ENCODE peak calls at places on chromosomes 5 and 9, in six cellular contexts. One of them, this sample, is unnamed.

GRCh38 chr5:74631088-74631960 is 9.2 kb downstream of the ENC1 start:
- DNase-seq in right atrium auricular region: no peak
- DNase-seq in transverse colon: no peak
- DNase-seq in uterus: no peak
- DNase-seq in tibial nerve: no peak
- DNase-seq in BJ: no peak
- DNase-seq in this sample: peak

GRCh38 chr5:157459715-157460599 is at the start of gene NIPAL4:
- DNase-seq in right atrium auricular region: no peak
- DNase-seq in transverse colon: peak
- DNase-seq in uterus: no peak
- DNase-seq in tibial nerve: no peak
- DNase-seq in BJ: no peak
- DNase-seq in this sample: peak

GRCh38 chr9:37281541-37281940 is 141.0 kb upstream of the GRHPR start:
- DNase-seq in right atrium auricular region: no peak
- DNase-seq in transverse colon: no peak
- DNase-seq in uterus: no peak
- DNase-seq in tibial nerve: no peak
- DNase-seq in BJ: no peak
- DNase-seq in this sample: no peak

GRCh38 chr9:115643948-115644727 is 509.5 kb upstream of the PAPPA start:
- DNase-seq in right atrium auricular region: no peak
- DNase-seq in transverse colon: no peak
- DNase-seq in uterus: no peak
- DNase-seq in tibial nerve: no peak
- DNase-seq in BJ: no peak
- DNase-seq in this sample: no peak

GRCh38 chr9:757246-757881 is 84.1 kb upstream of the DMRT1 start:
- DNase-seq in right atrium auricular region: peak
- DNase-seq in transverse colon: peak
- DNase-seq in uterus: peak
- DNase-seq in tibial nerve: no peak
- DNase-seq in BJ: no peak
- DNase-seq in this sample: no peak

GRCh38 chr9:108662935-108663334 is 192.9 kb downstream of the ACTL7B start:
- DNase-seq in right atrium auricular region: no peak
- DNase-seq in transverse colon: no peak
- DNase-seq in uterus: no peak
- DNase-seq in tibial nerve: no peak
- DNase-seq in BJ: no peak
- DNase-seq in this sample: no peak

GRCh38 chr9:89814340-89815040 is 209.7 kb downstream of the GADD45G start:
- DNase-seq in right atrium auricular region: peak
- DNase-seq in transverse colon: no peak
- DNase-seq in uterus: peak
- DNase-seq in tibial nerve: no peak
- DNase-seq in BJ: no peak
- DNase-seq in this sample: no peak

GRCh38 chr9:76415731-76416130 is 21.5 kb upstream of the RFK start:
- DNase-seq in right atrium auricular region: no peak
- DNase-seq in transverse colon: no peak
- DNase-seq in uterus: no peak
- DNase-seq in tibial nerve: no peak
- DNase-seq in BJ: no peak
- DNase-seq in this sample: no peak

GRCh38 chr9:89999534-90000370 is 394.9 kb downstream of the GADD45G start:
- DNase-seq in right atrium auricular region: peak
- DNase-seq in transverse colon: peak
- DNase-seq in uterus: peak
- DNase-seq in tibial nerve: no peak
- DNase-seq in BJ: peak
- DNase-seq in this sample: no peak

GRCh38 chr9:125428515-125429467 is 167.2 kb downstream of the GAPVD1 start:
- DNase-seq in right atrium auricular region: no peak
- DNase-seq in transverse colon: no peak
- DNase-seq in uterus: no peak
- DNase-seq in tibial nerve: no peak
- DNase-seq in BJ: no peak
- DNase-seq in this sample: no peak

GRCh38 chr9:114893221-114893620 is 37.2 kb downstream of the TNFSF8 start:
- DNase-seq in right atrium auricular region: no peak
- DNase-seq in transverse colon: no peak
- DNase-seq in uterus: no peak
- DNase-seq in tibial nerve: no peak
- DNase-seq in BJ: no peak
- DNase-seq in this sample: no peak

GRCh38 chr5:40958811-40959210 is 49.5 kb downstream of the C7 start:
- DNase-seq in right atrium auricular region: no peak
- DNase-seq in transverse colon: no peak
- DNase-seq in uterus: no peak
- DNase-seq in tibial nerve: no peak
- DNase-seq in BJ: no peak
- DNase-seq in this sample: no peak

GRCh38 chr9:69324549-69325401 is at the start of gene ENTREP1:
- DNase-seq in right atrium auricular region: no peak
- DNase-seq in transverse colon: peak
- DNase-seq in uterus: peak
- DNase-seq in tibial nerve: no peak
- DNase-seq in BJ: no peak
- DNase-seq in this sample: peak

GRCh38 chr5:180026320-180026719 is 45.2 kb downstream of the RNF130 start:
- DNase-seq in right atrium auricular region: no peak
- DNase-seq in transverse colon: no peak
- DNase-seq in uterus: no peak
- DNase-seq in tibial nerve: no peak
- DNase-seq in BJ: no peak
- DNase-seq in this sample: peak

GRCh38 chr5:58060971-58061370 is 398.9 kb downstream of the PLK2 start:
- DNase-seq in right atrium auricular region: no peak
- DNase-seq in transverse colon: no peak
- DNase-seq in uterus: no peak
- DNase-seq in tibial nerve: no peak
- DNase-seq in BJ: no peak
- DNase-seq in this sample: no peak

GRCh38 chr9:25449503-25449902 is 228.7 kb downstream of the TUSC1 start:
- DNase-seq in right atrium auricular region: no peak
- DNase-seq in transverse colon: no peak
- DNase-seq in uterus: no peak
- DNase-seq in tibial nerve: no peak
- DNase-seq in BJ: no peak
- DNase-seq in this sample: no peak

GRCh38 chr5:67095346-67095871 is 101.2 kb downstream of the CD180 start:
- DNase-seq in right atrium auricular region: peak
- DNase-seq in transverse colon: peak
- DNase-seq in uterus: peak
- DNase-seq in tibial nerve: peak
- DNase-seq in BJ: no peak
- DNase-seq in this sample: no peak

GRCh38 chr9:89361816-89362646 is 43.7 kb downstream of the SECISBP2 start:
- DNase-seq in right atrium auricular region: no peak
- DNase-seq in transverse colon: no peak
- DNase-seq in uterus: no peak
- DNase-seq in tibial nerve: no peak
- DNase-seq in BJ: no peak
- DNase-seq in this sample: no peak

GRCh38 chr9:99822096-99822595 is 461 bp downstream of the NR4A3 start:
- DNase-seq in right atrium auricular region: no peak
- DNase-seq in transverse colon: peak
- DNase-seq in uterus: no peak
- DNase-seq in tibial nerve: no peak
- DNase-seq in BJ: no peak
- DNase-seq in this sample: peak

GRCh38 chr9:78781681-78782080 is 484.8 kb downstream of the PSAT1 start:
- DNase-seq in right atrium auricular region: no peak
- DNase-seq in transverse colon: no peak
- DNase-seq in uterus: no peak
- DNase-seq in tibial nerve: no peak
- DNase-seq in BJ: no peak
- DNase-seq in this sample: peak

GRCh38 chr5:82105457-82105856 is 133.6 kb downstream of the ATG10 start:
- DNase-seq in right atrium auricular region: no peak
- DNase-seq in transverse colon: no peak
- DNase-seq in uterus: no peak
- DNase-seq in tibial nerve: no peak
- DNase-seq in BJ: no peak
- DNase-seq in this sample: no peak

GRCh38 chr5:168753691-168754254 is 174.6 kb upstream of the PANK3 start:
- DNase-seq in right atrium auricular region: no peak
- DNase-seq in transverse colon: no peak
- DNase-seq in uterus: no peak
- DNase-seq in tibial nerve: no peak
- DNase-seq in BJ: no peak
- DNase-seq in this sample: no peak

GRCh38 chr5:19496056-19496455 is 491.9 kb downstream of the CDH18 start:
- DNase-seq in right atrium auricular region: no peak
- DNase-seq in transverse colon: no peak
- DNase-seq in uterus: no peak
- DNase-seq in tibial nerve: no peak
- DNase-seq in BJ: no peak
- DNase-seq in this sample: no peak

GRCh38 chr9:128556915-128557634 is 4.7 kb downstream of the SPTAN1 start:
- DNase-seq in right atrium auricular region: no peak
- DNase-seq in transverse colon: no peak
- DNase-seq in uterus: no peak
- DNase-seq in tibial nerve: no peak
- DNase-seq in BJ: no peak
- DNase-seq in this sample: no peak

DNA sequence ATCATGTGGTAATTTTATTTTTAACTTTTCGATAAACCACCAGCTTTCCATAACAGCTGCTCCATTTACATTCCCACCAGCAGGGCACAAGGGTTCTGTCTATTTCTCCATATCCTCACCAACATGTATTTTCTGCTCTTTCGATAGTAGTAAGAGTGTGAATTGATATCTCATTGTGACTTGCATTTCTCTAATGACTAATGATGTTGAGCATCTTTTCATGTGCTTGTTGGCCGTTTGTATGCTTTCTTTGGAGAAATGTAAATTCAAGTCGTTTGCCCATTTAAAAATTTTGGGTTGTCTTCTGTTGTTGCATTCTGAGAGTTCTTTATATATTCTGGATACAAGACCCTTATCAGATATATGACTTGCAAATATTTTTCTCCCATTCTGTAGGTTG is 45.9 kb downstream of the PSD2 start:
- DNase-seq in right atrium auricular region: no peak
- DNase-seq in transverse colon: no peak
- DNase-seq in uterus: no peak
- DNase-seq in tibial nerve: no peak
- DNase-seq in BJ: no peak
- DNase-seq in this sample: no peak
- TF ChIP-seq CTCF in right atrium auricular region: no peak
- TF ChIP-seq CTCF in transverse colon: no peak
- TF ChIP-seq CTCF in uterus: no peak
- TF ChIP-seq CTCF in tibial nerve: no peak
- TF ChIP-seq CTCF in BJ: no peak
- TF ChIP-seq CTCF in this sample: no peak

GRCh38 chr5:177509991-177510566 is 453 bp upstream of the DOK3 start:
- DNase-seq in right atrium auricular region: no peak
- DNase-seq in transverse colon: no peak
- DNase-seq in uterus: no peak
- DNase-seq in tibial nerve: no peak
- DNase-seq in BJ: no peak
- DNase-seq in this sample: no peak
- TF ChIP-seq CTCF in right atrium auricular region: no peak
- TF ChIP-seq CTCF in transverse colon: no peak
- TF ChIP-seq CTCF in uterus: no peak
- TF ChIP-seq CTCF in tibial nerve: no peak
- TF ChIP-seq CTCF in BJ: no peak
- TF ChIP-seq CTCF in this sample: no peak

GRCh38 chr5:1483856-1484255 is 38.6 kb upstream of the SLC6A3 start:
- DNase-seq in right atrium auricular region: no peak
- DNase-seq in transverse colon: no peak
- DNase-seq in uterus: no peak
- DNase-seq in tibial nerve: no peak
- DNase-seq in BJ: no peak
- DNase-seq in this sample: no peak
- TF ChIP-seq CTCF in right atrium auricular region: no peak
- TF ChIP-seq CTCF in transverse colon: no peak
- TF ChIP-seq CTCF in uterus: no peak
- TF ChIP-seq CTCF in tibial nerve: no peak
- TF ChIP-seq CTCF in BJ: no peak
- TF ChIP-seq CTCF in this sample: no peak

GRCh38 chr5:138610468-138611294 is 35.5 kb upstream of the HSPA9 start:
- DNase-seq in right atrium auricular region: no peak
- DNase-seq in transverse colon: no peak
- DNase-seq in uterus: peak
- DNase-seq in tibial nerve: no peak
- DNase-seq in BJ: no peak
- DNase-seq in this sample: no peak

GRCh38 chr5:138616508-138616907 is 41.3 kb upstream of the HSPA9 start:
- DNase-seq in right atrium auricular region: no peak
- DNase-seq in transverse colon: no peak
- DNase-seq in uterus: no peak
- DNase-seq in tibial nerve: no peak
- DNase-seq in BJ: no peak
- DNase-seq in this sample: no peak

GRCh38 chr5:138615461-138615860 is 40.3 kb upstream of the HSPA9 start:
- DNase-seq in right atrium auricular region: no peak
- DNase-seq in transverse colon: no peak
- DNase-seq in uterus: no peak
- DNase-seq in tibial nerve: no peak
- DNase-seq in BJ: no peak
- DNase-seq in this sample: no peak

GRCh38 chr5:138606378-138606777 is 31.2 kb upstream of the HSPA9 start:
- DNase-seq in right atrium auricular region: no peak
- DNase-seq in transverse colon: no peak
- DNase-seq in uterus: no peak
- DNase-seq in tibial nerve: no peak
- DNase-seq in BJ: no peak
- DNase-seq in this sample: no peak

DNA sequence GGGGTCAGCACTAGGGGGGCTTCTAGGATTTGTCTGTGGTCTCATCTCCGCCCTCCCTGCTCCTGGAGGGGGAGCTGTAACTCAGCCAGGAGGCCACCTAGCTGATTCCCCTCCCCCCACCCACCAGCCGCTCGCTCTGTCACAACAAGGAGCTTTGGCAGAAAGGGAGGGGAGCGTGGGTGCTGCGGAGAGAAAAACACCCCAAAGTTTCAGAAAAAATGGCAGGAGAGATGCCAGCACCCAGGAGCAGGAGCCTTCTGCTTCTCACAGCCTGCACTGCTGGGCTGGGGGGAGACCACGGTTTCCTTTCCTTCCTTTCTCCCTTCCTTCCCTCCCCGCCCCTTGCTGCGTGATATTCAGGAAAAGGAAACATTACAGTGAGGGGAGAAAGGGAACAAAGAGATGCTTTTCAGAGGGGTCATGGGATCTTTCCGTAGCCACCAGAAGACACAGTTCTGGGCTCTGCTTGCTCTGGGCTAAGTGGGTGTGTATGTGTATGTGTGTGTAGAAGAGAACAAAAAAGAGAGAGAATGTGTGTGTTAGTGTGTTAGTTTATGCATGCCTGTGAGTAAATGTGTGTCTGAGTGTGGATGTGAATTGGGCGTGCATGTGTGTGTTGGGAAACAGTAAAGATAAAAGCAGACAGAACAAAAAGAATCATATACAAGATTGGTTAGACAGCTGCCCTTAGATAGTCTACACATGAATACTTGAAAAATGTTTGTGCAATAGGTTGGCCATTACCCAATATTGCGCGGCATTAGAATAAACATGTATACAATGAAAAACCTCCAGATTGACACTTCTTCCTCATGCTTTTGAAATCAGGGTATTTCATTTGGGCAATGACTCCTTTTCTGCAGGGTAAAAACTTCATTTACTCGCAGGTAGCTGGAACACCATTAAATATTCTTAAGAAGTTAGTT is 36.4 kb upstream of the HSPA9 start:
- DNase-seq in right atrium auricular region: no peak
- DNase-seq in transverse colon: no peak
- DNase-seq in uterus: peak
- DNase-seq in tibial nerve: no peak
- DNase-seq in BJ: no peak
- DNase-seq in this sample: no peak
- TF ChIP-seq CTCF in right atrium auricular region: peak
- TF ChIP-seq CTCF in transverse colon: no peak
- TF ChIP-seq CTCF in uterus: no peak
- TF ChIP-seq CTCF in tibial nerve: no peak
- TF ChIP-seq CTCF in BJ: no peak
- TF ChIP-seq CTCF in this sample: no peak

This sample was measured in RWPE1.